ENCODE peak calls at places on chromosomes 3 and 15, in eight cellular contexts. One of them, this sample, is unnamed.

GRCh38 chr3:55434789-55435188 is 52.3 kb downstream of the WNT5A start:
- DNase-seq in stimulated activated CD4-positive, alpha-beta T cell treated with anti-CD3 and anti-CD28 coated beads, TNF-alpha, amount 100 ng/mL, for 1 hour: no peak
- DNase-seq in OCI-LY7: peak
- DNase-seq in astrocyte of the spinal cord: no peak
- DNase-seq in ovary: no peak
- DNase-seq in dorsolateral prefrontal cortex: no peak
- DNase-seq in stimulated activated naive B cell treated with anti-CD40 and anti-IgM and Interleukin-4, amounts not matched to agents 10 μg/mL and 1 μg/mL and 100 μg/mL, for 72 hours: no peak
- DNase-seq in non-pigmented ciliary epithelial cell: no peak
- DNase-seq in this sample: peak

GRCh38 chr3:107142171-107142570 is 235.1 kb upstream of the CCDC54 start:
- DNase-seq in dorsolateral prefrontal cortex: no peak
- DNase-seq in stimulated activated naive B cell treated with anti-CD40 and anti-IgM and Interleukin-4, amounts not matched to agents 10 μg/mL and 1 μg/mL and 100 μg/mL, for 72 hours: no peak
- DNase-seq in ovary: no peak
- DNase-seq in stimulated activated CD4-positive, alpha-beta T cell treated with anti-CD3 and anti-CD28 coated beads, TNF-alpha, amount 100 ng/mL, for 1 hour: no peak
- DNase-seq in OCI-LY7: no peak
- DNase-seq in non-pigmented ciliary epithelial cell: no peak
- DNase-seq in astrocyte of the spinal cord: no peak
- DNase-seq in this sample: peak

GRCh38 chr15:63894662-63894949 is 60.9 kb upstream of the HERC1 start:
- DNase-seq in ovary: no peak
- DNase-seq in stimulated activated naive B cell treated with anti-CD40 and anti-IgM and Interleukin-4, amounts not matched to agents 10 μg/mL and 1 μg/mL and 100 μg/mL, for 72 hours: no peak
- DNase-seq in OCI-LY7: no peak
- DNase-seq in astrocyte of the spinal cord: no peak
- DNase-seq in stimulated activated CD4-positive, alpha-beta T cell treated with anti-CD3 and anti-CD28 coated beads, TNF-alpha, amount 100 ng/mL, for 1 hour: no peak
- DNase-seq in dorsolateral prefrontal cortex: no peak
- DNase-seq in non-pigmented ciliary epithelial cell: no peak
- DNase-seq in this sample: no peak

GRCh38 chr15:66251790-66252355 is 1.7 kb downstream of the MEGF11 start:
- DNase-seq in ovary: no peak
- DNase-seq in stimulated activated naive B cell treated with anti-CD40 and anti-IgM and Interleukin-4, amounts not matched to agents 10 μg/mL and 1 μg/mL and 100 μg/mL, for 72 hours: no peak
- DNase-seq in dorsolateral prefrontal cortex: no peak
- DNase-seq in non-pigmented ciliary epithelial cell: no peak
- DNase-seq in OCI-LY7: no peak
- DNase-seq in astrocyte of the spinal cord: no peak
- DNase-seq in stimulated activated CD4-positive, alpha-beta T cell treated with anti-CD3 and anti-CD28 coated beads, TNF-alpha, amount 100 ng/mL, for 1 hour: no peak
- DNase-seq in this sample: no peak

GRCh38 chr15:100559330-100559729 is 30.6 kb upstream of the CERS3 start:
- DNase-seq in dorsolateral prefrontal cortex: peak
- DNase-seq in astrocyte of the spinal cord: peak
- DNase-seq in non-pigmented ciliary epithelial cell: peak
- DNase-seq in stimulated activated CD4-positive, alpha-beta T cell treated with anti-CD3 and anti-CD28 coated beads, TNF-alpha, amount 100 ng/mL, for 1 hour: no peak
- DNase-seq in OCI-LY7: no peak
- DNase-seq in stimulated activated naive B cell treated with anti-CD40 and anti-IgM and Interleukin-4, amounts not matched to agents 10 μg/mL and 1 μg/mL and 100 μg/mL, for 72 hours: no peak
- DNase-seq in ovary: no peak
- DNase-seq in this sample: no peak

GRCh38 chr3:95029644-95030043 is 966.8 kb downstream of the NSUN3 start:
- DNase-seq in dorsolateral prefrontal cortex: no peak
- DNase-seq in stimulated activated CD4-positive, alpha-beta T cell treated with anti-CD3 and anti-CD28 coated beads, TNF-alpha, amount 100 ng/mL, for 1 hour: no peak
- DNase-seq in OCI-LY7: no peak
- DNase-seq in ovary: no peak
- DNase-seq in stimulated activated naive B cell treated with anti-CD40 and anti-IgM and Interleukin-4, amounts not matched to agents 10 μg/mL and 1 μg/mL and 100 μg/mL, for 72 hours: no peak
- DNase-seq in astrocyte of the spinal cord: no peak
- DNase-seq in non-pigmented ciliary epithelial cell: no peak
- DNase-seq in this sample: no peak

GRCh38 chr15:92643849-92644815 is 11.4 kb downstream of the FAM174B start:
- DNase-seq in dorsolateral prefrontal cortex: no peak
- DNase-seq in OCI-LY7: no peak
- DNase-seq in ovary: no peak
- DNase-seq in stimulated activated CD4-positive, alpha-beta T cell treated with anti-CD3 and anti-CD28 coated beads, TNF-alpha, amount 100 ng/mL, for 1 hour: no peak
- DNase-seq in astrocyte of the spinal cord: no peak
- DNase-seq in stimulated activated naive B cell treated with anti-CD40 and anti-IgM and Interleukin-4, amounts not matched to agents 10 μg/mL and 1 μg/mL and 100 μg/mL, for 72 hours: no peak
- DNase-seq in non-pigmented ciliary epithelial cell: no peak
- DNase-seq in this sample: peak

GRCh38 chr3:9915252-9916141 is 1.4 kb upstream of the IL17RC start:
- DNase-seq in astrocyte of the spinal cord: peak
- DNase-seq in dorsolateral prefrontal cortex: peak
- DNase-seq in non-pigmented ciliary epithelial cell: no peak
- DNase-seq in ovary: peak
- DNase-seq in stimulated activated CD4-positive, alpha-beta T cell treated with anti-CD3 and anti-CD28 coated beads, TNF-alpha, amount 100 ng/mL, for 1 hour: peak
- DNase-seq in stimulated activated naive B cell treated with anti-CD40 and anti-IgM and Interleukin-4, amounts not matched to agents 10 μg/mL and 1 μg/mL and 100 μg/mL, for 72 hours: no peak
- DNase-seq in OCI-LY7: no peak
- DNase-seq in this sample: peak

GRCh38 chr3:100045696-100046095 is 68.6 kb downstream of the FILIP1L start:
- DNase-seq in non-pigmented ciliary epithelial cell: peak
- DNase-seq in OCI-LY7: no peak
- DNase-seq in stimulated activated CD4-positive, alpha-beta T cell treated with anti-CD3 and anti-CD28 coated beads, TNF-alpha, amount 100 ng/mL, for 1 hour: no peak
- DNase-seq in stimulated activated naive B cell treated with anti-CD40 and anti-IgM and Interleukin-4, amounts not matched to agents 10 μg/mL and 1 μg/mL and 100 μg/mL, for 72 hours: no peak
- DNase-seq in astrocyte of the spinal cord: peak
- DNase-seq in ovary: peak
- DNase-seq in dorsolateral prefrontal cortex: no peak
- DNase-seq in this sample: no peak

GRCh38 chr3:26202169-26202568 is 412.3 kb downstream of the OXSM start:
- DNase-seq in stimulated activated CD4-positive, alpha-beta T cell treated with anti-CD3 and anti-CD28 coated beads, TNF-alpha, amount 100 ng/mL, for 1 hour: no peak
- DNase-seq in OCI-LY7: no peak
- DNase-seq in non-pigmented ciliary epithelial cell: no peak
- DNase-seq in stimulated activated naive B cell treated with anti-CD40 and anti-IgM and Interleukin-4, amounts not matched to agents 10 μg/mL and 1 μg/mL and 100 μg/mL, for 72 hours: no peak
- DNase-seq in dorsolateral prefrontal cortex: no peak
- DNase-seq in astrocyte of the spinal cord: no peak
- DNase-seq in ovary: no peak
- DNase-seq in this sample: no peak

GRCh38 chr15:84400820-84401219 is 165.2 kb downstream of the GOLGA6L4 start:
- DNase-seq in stimulated activated CD4-positive, alpha-beta T cell treated with anti-CD3 and anti-CD28 coated beads, TNF-alpha, amount 100 ng/mL, for 1 hour: no peak
- DNase-seq in ovary: no peak
- DNase-seq in dorsolateral prefrontal cortex: no peak
- DNase-seq in non-pigmented ciliary epithelial cell: no peak
- DNase-seq in stimulated activated naive B cell treated with anti-CD40 and anti-IgM and Interleukin-4, amounts not matched to agents 10 μg/mL and 1 μg/mL and 100 μg/mL, for 72 hours: no peak
- DNase-seq in OCI-LY7: no peak
- DNase-seq in astrocyte of the spinal cord: no peak
- DNase-seq in this sample: no peak

This sample was measured in NCI-H524 treated with DMSO at 0.1 percent for 48 hours.